ENCODE peak calls at places on chromosomes 1 and 21, in nine cellular contexts. F is uterus, V is body of pancreas, X is tibial nerve, W is endothelial cell of umbilical vein, H is HCT116, A is heart left ventricle, L is A549, B is IMR-90. Y is an unnamed sample. For H3K4me1, the result is how much of the 10 kb centered on the place peaks cover.

GRCh38 chr1:161092621-161093028 is 3.3 kb upstream of the NECTIN4 start:
- DNase-seq in A (no peak), W (no peak), X (no peak), L (no peak), V (no peak), F (no peak), H (no peak), B (peak), Y (peak)

GRCh38 chr1:17377325-17377953 is 5.4 kb downstream of the PADI6 start:
- DNase-seq in H (no peak), W (no peak), F (no peak), B (no peak), V (no peak), L (no peak), X (no peak), A (no peak), Y (no peak)

GRCh38 chr1:244662604-244663003 is 9.7 kb downstream of the DESI2 start:
- DNase-seq in F (no peak), A (no peak), X (no peak), V (no peak), L (no peak), B (no peak), H (no peak), W (no peak), Y (no peak)

GRCh38 chr1:67564193-67564592 is 120.8 kb upstream of the GADD45A start:
- DNase-seq in A (peak), V (no peak), W (peak), X (peak), H (no peak), L (no peak), F (peak), B (peak), Y (no peak)

GRCh38 chr1:222865718-222866117 is 50.9 kb downstream of the DISP1 start:
- DNase-seq in W (no peak), V (no peak), F (no peak), L (no peak), H (no peak), B (no peak), X (no peak), A (no peak), Y (no peak)

GRCh38 chr1:47549532-47549931 is 111.7 kb downstream of the FOXD2 start:
- DNase-seq in X (no peak), F (no peak), A (no peak), L (no peak), B (no peak), H (no peak), V (no peak), W (no peak), Y (no peak)

GRCh38 chr1:155801149-155801548 is 55.9 kb downstream of the GON4L start:
- DNase-seq in B (peak), F (no peak), W (peak), H (no peak), A (no peak), L (no peak), X (no peak), V (no peak), Y (no peak)

GRCh38 chr1:64135501-64136245 is 67.8 kb upstream of the UBE2U start:
- DNase-seq in F (peak), A (no peak), B (no peak), L (no peak), H (no peak), V (no peak), W (no peak), X (no peak), Y (no peak)

GRCh38 chr1:191641420-191642215 is 516.6 kb upstream of the RGS18 start:
- DNase-seq in A (no peak), B (peak), X (no peak), F (no peak), V (no peak), H (no peak), L (peak), W (no peak), Y (no peak)

GRCh38 chr1:3011631-3012510 is 9.4 kb upstream of the ACTRT2 start:
- DNase-seq in V (peak), X (no peak), H (no peak), B (no peak), L (no peak), W (no peak), F (no peak), A (no peak), Y (peak)

GRCh38 chr21:44881586-44881939 is 8.1 kb upstream of the PTTG1IP start:
- DNase-seq in V (no peak), A (peak), X (no peak), W (no peak), F (no peak), H (no peak), L (no peak), B (no peak), Y (no peak)

GRCh38 chr21:44427241-44428120 is 27.8 kb upstream of the LRRC3 start:
- DNase-seq in H (no peak), W (no peak), V (peak), A (no peak), X (no peak), F (no peak), B (no peak), L (no peak), Y (no peak)

GRCh38 chr1:165734906-165735305 is 33.8 kb downstream of the TMCO1 start:
- DNase-seq in L (no peak), W (no peak), B (no peak), F (no peak), V (no peak), X (no peak), H (no peak), A (no peak), Y (no peak)

GRCh38 chr1:197908695-197909336 is 6.4 kb downstream of the C1orf53 start:
- DNase-seq in F (no peak), V (no peak), X (no peak), A (no peak), L (no peak), B (no peak), H (no peak), W (no peak), Y (no peak)

GRCh38 chr1:153629971-153630370 is 1.7 kb downstream of the S100A1 start:
- DNase-seq in L (no peak), X (no peak), B (no peak), V (no peak), A (peak), H (no peak), W (no peak), F (no peak), Y (no peak)

GRCh38 chr21:27581168-27581567 is 614.3 kb upstream of the ADAMTS5 start:
- DNase-seq in X (no peak), H (no peak), L (no peak), V (no peak), F (no peak), A (no peak), W (no peak), B (peak), Y (no peak)

GRCh38 chr1:31522556-31522845 is 53.8 kb upstream of the TINAGL1 start:
- DNase-seq in V (no peak), L (no peak), H (no peak), X (no peak), A (no peak), W (no peak), F (no peak), B (no peak), Y (no peak)

GRCh38 chr1:65235867-65236805 is 73.2 kb upstream of the DNAJC6 start:
- DNase-seq in W (peak), V (no peak), L (peak), A (no peak), B (peak), X (no peak), F (no peak), H (peak), Y (no peak)

GRCh38 chr1:197813741-197814140 is 38.5 kb upstream of the DENND1B start:
- DNase-seq in H (no peak), W (no peak), X (no peak), V (no peak), L (no peak), F (no peak), A (no peak), B (no peak), Y (no peak)

GRCh38 chr1:11736746-11737639 is 1.1 kb downstream of the AGTRAP start:
- DNase-seq in F (peak), B (peak), V (peak), L (peak), W (peak), H (no peak), X (peak), A (peak), Y (no peak)

GRCh38 chr1:110285316-110285715 is 53.9 kb upstream of the RBM15 start:
- DNase-seq in W (no peak), F (no peak), V (no peak), X (no peak), B (peak), L (no peak), A (no peak), H (no peak), Y (no peak)

GRCh38 chr1:228081578-228082259 is 789 bp upstream of the ARF1 start:
- DNase-seq in X (no peak), V (peak), H (no peak), B (no peak), L (no peak), W (no peak), A (peak), F (no peak), Y (no peak)

GRCh38 chr1:34755961-34756360 is 1.1 kb downstream of the GJB5 start:
- DNase-seq in A (no peak), F (no peak), H (no peak), W (no peak), X (no peak), L (no peak), V (no peak), B (no peak), Y (no peak)

GRCh38 chr21:33495743-33496142 is 4.2 kb upstream of the DNAJC28 start:
- DNase-seq in L (no peak), X (no peak), W (no peak), B (no peak), A (no peak), V (no peak), H (no peak), F (no peak), Y (no peak)

GRCh38 chr1:41496080-41497055 is 11.9 kb upstream of the EDN2 start:
- DNase-seq in B (peak), A (peak), F (peak), X (peak), W (peak), V (peak), L (peak), H (peak), Y (peak)

GRCh38 chr21:42733037-42733632 is 79.7 kb downstream of the PDE9A start:
- DNase-seq in V (no peak), F (no peak), H (no peak), A (no peak), L (no peak), B (no peak), X (no peak), W (no peak), Y (no peak)

GRCh38 chr1:97551113-97551512 is 369.7 kb downstream of the DPYD start:
- DNase-seq in B (no peak), F (no peak), V (no peak), H (no peak), A (no peak), W (no peak), X (no peak), L (no peak), Y (no peak)

GRCh38 chr21:41923641-41924342 is 30.0 kb downstream of the C2CD2 start:
- DNase-seq in W (no peak), H (no peak), B (peak), A (peak), F (no peak), X (no peak), V (peak), L (no peak), Y (no peak)

GRCh38 chr1:227343727-227344551 is 25.6 kb upstream of the CDC42BPA start:
- DNase-seq in L (peak), F (no peak), V (no peak), B (peak), W (peak), A (no peak), H (no peak), X (no peak), Y (no peak)

GRCh38 chr21:41622201-41622600 is 114.2 kb upstream of the TMPRSS2 start:
- DNase-seq in H (no peak), L (no peak), V (no peak), W (no peak), B (no peak), F (no peak), A (no peak), X (no peak), Y (no peak)

GRCh38 chr21:33403786-33404571 is 766 bp downstream of the IFNGR2 start:
- DNase-seq in B (peak), F (peak), A (peak), W (peak), X (peak), L (no peak), V (peak), H (no peak), Y (peak)

GRCh38 chr1:185311589-185312225 is 5.3 kb downstream of the IVNS1ABP start:
- DNase-seq in L (no peak), A (no peak), W (no peak), X (no peak), H (no peak), V (no peak), F (no peak), B (peak), Y (no peak)

GRCh38 chr21:39156024-39156423 is 27.2 kb downstream of the PSMG1 start:
- DNase-seq in F (no peak), H (no peak), B (peak), W (no peak), X (no peak), L (no peak), V (no peak), A (no peak), Y (no peak)

GRCh38 chr21:39153842-39154241 is 29.4 kb downstream of the PSMG1 start:
- DNase-seq in H (no peak), A (no peak), W (no peak), L (no peak), X (no peak), B (no peak), F (no peak), V (no peak), Y (no peak)

GRCh38 chr21:39150316-39150715 is 32.9 kb downstream of the PSMG1 start:
- DNase-seq in W (no peak), V (no peak), X (no peak), H (no peak), A (no peak), B (no peak), F (no peak), L (no peak), Y (no peak)

GRCh38 chr21:39155578-39155977 is 27.7 kb downstream of the PSMG1 start:
- DNase-seq in X (no peak), V (no peak), B (no peak), W (no peak), H (no peak), A (no peak), F (no peak), L (no peak), Y (no peak)

DNA sequence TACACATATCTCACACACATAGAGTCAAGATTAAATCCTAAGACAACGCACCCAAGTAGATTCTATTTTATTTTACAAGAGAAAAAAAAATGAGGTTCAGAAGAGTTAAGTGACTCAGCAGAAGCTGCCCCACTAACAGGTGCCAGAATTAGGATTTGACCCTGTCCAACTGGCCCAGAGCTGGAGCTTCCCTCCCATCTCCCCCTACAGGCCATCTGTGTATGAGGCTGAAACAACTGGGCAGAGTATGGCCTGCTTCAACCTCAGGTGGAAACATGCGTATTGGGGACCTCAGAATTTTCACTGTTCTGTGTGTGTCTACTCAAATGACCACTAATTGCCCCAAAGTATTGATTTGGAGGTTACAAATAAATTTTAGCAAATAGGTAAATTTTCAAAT is 29.9 kb downstream of the PSMG1 start:
- DNase-seq in A (no peak), X (no peak), V (no peak), W (no peak), L (peak), H (no peak), B (no peak), F (no peak), Y (no peak)
- TF ChIP-seq CTCF in A (peak), X (no peak), V (no peak), W (peak), L (peak), H (peak), B (peak), F (no peak), Y (peak)

GRCh38 chr21:38805282-38806152 is at the start of gene ETS2:
- DNase-seq in X (peak), L (peak), F (peak), W (peak), V (peak), A (peak), H (peak), B (peak), Y (peak)
- TF ChIP-seq POLR2A in X (peak), L (peak), F (peak), W (peak), V (peak), A (no peak), H (peak), B (peak), Y (peak)

DNA sequence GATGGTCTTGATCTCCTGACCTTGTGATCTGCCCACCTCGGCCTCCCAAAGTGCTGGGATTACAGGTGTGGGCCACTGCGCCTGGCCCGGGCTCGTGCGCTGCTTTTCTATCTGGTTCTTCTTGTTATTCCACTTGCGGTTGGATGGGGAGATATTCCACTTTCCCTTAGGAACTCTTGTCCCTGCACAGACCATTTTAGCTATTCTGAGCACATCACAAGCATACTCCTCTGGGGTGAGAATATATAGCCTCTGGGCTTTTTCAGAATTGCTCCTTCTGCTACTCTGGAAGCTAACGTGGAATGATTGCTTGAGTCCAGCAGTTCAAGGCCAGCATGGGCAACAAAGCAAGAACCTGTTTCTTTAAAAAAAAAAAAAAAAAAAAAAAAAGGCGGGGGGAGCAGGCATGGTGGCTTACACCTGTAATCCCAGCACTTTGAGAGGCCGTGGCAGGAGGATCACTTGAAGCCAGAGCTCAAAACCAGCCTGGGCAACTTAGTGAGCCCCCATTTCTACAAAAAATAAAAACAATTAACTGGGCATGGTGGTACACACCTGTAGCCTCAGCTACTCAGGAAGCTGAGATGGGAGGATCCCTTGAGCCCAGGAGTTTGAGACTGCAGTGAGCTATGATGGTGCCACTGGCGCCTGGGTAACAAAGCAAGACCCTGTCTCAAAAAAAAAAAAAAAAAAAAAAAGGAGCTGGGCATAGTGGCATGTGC is 11.9 kb upstream of the PGD start:
- DNase-seq in L (no peak), V (no peak), B (no peak), H (no peak), F (no peak), X (no peak), W (no peak), A (no peak), Y (no peak)
- H3K4me1 ChIP-seq in L (half or more), V (under half), B (under half), H (under half), F (under half), X (under half), W (under half), A (under half), Y (under half)

DNA sequence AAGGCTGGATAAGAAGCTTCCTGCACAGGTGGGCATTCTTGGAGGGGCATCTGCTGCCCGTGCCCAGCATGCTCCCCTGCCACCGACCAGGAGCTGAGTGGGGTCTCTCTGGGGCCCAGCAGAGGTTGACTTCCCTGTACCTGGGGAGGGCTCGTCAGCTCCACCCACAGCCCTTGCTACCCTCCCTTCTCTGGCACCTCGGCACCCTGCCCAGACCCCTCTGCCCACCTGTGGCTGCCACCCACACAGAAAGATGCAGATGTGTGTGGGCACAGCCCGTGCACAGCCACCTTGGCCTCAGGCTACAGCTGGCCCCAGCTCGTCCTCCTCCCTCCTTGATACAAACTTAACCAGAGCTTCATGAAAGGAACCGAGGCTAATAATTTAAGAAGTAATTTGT is 241.2 kb upstream of the VAMP3 start:
- DNase-seq in V (no peak), H (no peak), X (no peak), F (no peak), L (no peak), W (no peak), A (no peak), B (no peak), Y (no peak)
- TF ChIP-seq CTCF in V (no peak), H (no peak), X (no peak), F (no peak), L (no peak), W (no peak), A (no peak), B (no peak), Y (no peak)

GRCh38 chr1:54347955-54348699 is 58.1 kb downstream of the SSBP3 start:
- DNase-seq in A (no peak), B (no peak), L (no peak), V (peak), H (no peak), X (no peak), F (no peak), W (no peak), Y (no peak)
- TF ChIP-seq POLR2A in A (no peak), B (no peak), L (no peak), V (no peak), H (no peak), X (no peak), F (no peak), W (no peak), Y (no peak)

DNA sequence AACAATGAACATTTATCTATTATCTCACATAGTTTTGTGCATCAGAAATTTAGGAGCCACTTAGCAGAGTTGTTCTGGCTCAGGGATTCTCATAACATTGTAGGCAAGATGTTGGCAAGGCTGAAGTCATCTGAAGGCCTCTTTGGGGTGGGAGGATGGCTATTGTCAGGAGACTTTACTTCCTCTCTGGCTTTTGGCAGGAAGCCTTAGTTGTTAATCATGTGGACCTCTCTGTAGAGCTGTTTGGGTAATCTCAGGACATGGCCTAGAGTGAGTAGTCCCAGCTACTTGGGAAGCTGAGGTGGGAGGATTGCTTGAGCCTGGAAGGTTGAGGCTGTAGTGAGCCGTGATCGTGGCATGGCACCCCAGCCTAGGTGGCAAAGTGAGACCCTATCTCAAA is 40.2 kb downstream of the RASAL2 start:
- DNase-seq in X (peak), B (peak), L (peak), W (peak), A (peak), F (no peak), V (no peak), H (no peak), Y (no peak)
- H3K4me1 ChIP-seq in X (under half), B (under half), L (under half), W (under half), A (under half), F (under half), V (under half), H (under half), Y (under half)

Y was measured in Peyer's patch.